ENCODE peak calls at places on chromosomes 5 and 9, in six cellular contexts. One of them, this sample, is unnamed. For H3K9me3, the result is how much of the 10 kb centered on the place peaks cover.

GRCh38 chr9:136754626-136755284 is 3.3 kb downstream of the LCN8 start:
- DNase-seq in mesenchymal stem cell: no peak
- DNase-seq in effector memory CD4-positive, alpha-beta T cell: no peak
- DNase-seq in OCI-LY7: no peak
- DNase-seq in fibroblast of lung: no peak
- DNase-seq in CD8-positive, alpha-beta T cell: no peak
- DNase-seq in this sample: no peak

GRCh38 chr5:14190194-14191164 is 47.3 kb downstream of the TRIO start:
- DNase-seq in mesenchymal stem cell: peak
- DNase-seq in OCI-LY7: no peak
- DNase-seq in fibroblast of lung: peak
- DNase-seq in effector memory CD4-positive, alpha-beta T cell: no peak
- DNase-seq in CD8-positive, alpha-beta T cell: no peak
- DNase-seq in this sample: peak

GRCh38 chr5:149406203-149406978 is 27.3 kb upstream of the IL17B start:
- DNase-seq in OCI-LY7: no peak
- DNase-seq in fibroblast of lung: peak
- DNase-seq in mesenchymal stem cell: peak
- DNase-seq in CD8-positive, alpha-beta T cell: no peak
- DNase-seq in effector memory CD4-positive, alpha-beta T cell: no peak
- DNase-seq in this sample: peak

GRCh38 chr5:53987091-53987490 is 323.3 kb downstream of the ARL15 start:
- DNase-seq in fibroblast of lung: no peak
- DNase-seq in OCI-LY7: no peak
- DNase-seq in mesenchymal stem cell: no peak
- DNase-seq in effector memory CD4-positive, alpha-beta T cell: no peak
- DNase-seq in CD8-positive, alpha-beta T cell: no peak
- DNase-seq in this sample: no peak

GRCh38 chr9:17229945-17230560 is 95.2 kb downstream of the CNTLN start:
- DNase-seq in mesenchymal stem cell: no peak
- DNase-seq in effector memory CD4-positive, alpha-beta T cell: no peak
- DNase-seq in fibroblast of lung: no peak
- DNase-seq in OCI-LY7: no peak
- DNase-seq in CD8-positive, alpha-beta T cell: no peak
- DNase-seq in this sample: no peak

GRCh38 chr9:91907387-91908292 is 42.4 kb downstream of the ROR2 start:
- DNase-seq in effector memory CD4-positive, alpha-beta T cell: no peak
- DNase-seq in OCI-LY7: no peak
- DNase-seq in mesenchymal stem cell: no peak
- DNase-seq in CD8-positive, alpha-beta T cell: no peak
- DNase-seq in fibroblast of lung: peak
- DNase-seq in this sample: no peak

GRCh38 chr9:19232117-19232829 is 1.8 kb downstream of the DENND4C start:
- DNase-seq in effector memory CD4-positive, alpha-beta T cell: no peak
- DNase-seq in CD8-positive, alpha-beta T cell: no peak
- DNase-seq in mesenchymal stem cell: peak
- DNase-seq in fibroblast of lung: no peak
- DNase-seq in OCI-LY7: peak
- DNase-seq in this sample: no peak

GRCh38 chr9:114860187-114860586 is 54.3 kb upstream of the TNFSF15 start:
- DNase-seq in CD8-positive, alpha-beta T cell: no peak
- DNase-seq in fibroblast of lung: no peak
- DNase-seq in effector memory CD4-positive, alpha-beta T cell: no peak
- DNase-seq in mesenchymal stem cell: peak
- DNase-seq in OCI-LY7: no peak
- DNase-seq in this sample: no peak

GRCh38 chr5:9052421-9052820 is 493.5 kb downstream of the SEMA5A start:
- DNase-seq in mesenchymal stem cell: no peak
- DNase-seq in fibroblast of lung: no peak
- DNase-seq in effector memory CD4-positive, alpha-beta T cell: no peak
- DNase-seq in CD8-positive, alpha-beta T cell: no peak
- DNase-seq in OCI-LY7: no peak
- DNase-seq in this sample: no peak
- H3K9me3 ChIP-seq in mesenchymal stem cell: under half
- H3K9me3 ChIP-seq in fibroblast of lung: under half
- H3K9me3 ChIP-seq in effector memory CD4-positive, alpha-beta T cell: under half
- H3K9me3 ChIP-seq in CD8-positive, alpha-beta T cell: under half
- H3K9me3 ChIP-seq in OCI-LY7: under half
- H3K9me3 ChIP-seq in this sample: under half

DNA sequence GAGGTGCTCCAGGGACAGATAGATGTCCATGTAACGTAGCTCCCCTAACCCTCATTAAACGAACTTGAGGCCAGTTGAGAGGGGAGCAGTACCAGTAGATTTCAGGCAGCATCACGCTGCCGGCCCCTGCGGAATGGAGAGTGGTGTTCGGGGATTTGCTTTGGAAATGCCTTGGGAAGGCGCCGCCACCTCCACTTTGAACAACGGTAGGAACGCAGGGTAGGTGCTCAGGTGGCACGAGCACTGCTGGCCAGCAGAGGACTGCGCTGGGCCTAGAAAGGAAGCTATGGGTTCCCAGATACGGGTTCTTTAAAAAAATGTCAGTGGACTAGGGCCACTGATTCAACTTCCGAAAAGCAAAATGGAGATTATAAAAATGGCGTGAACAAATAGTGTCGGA is 271.8 kb downstream of the FANCC start:
- DNase-seq in effector memory CD4-positive, alpha-beta T cell: no peak
- DNase-seq in CD8-positive, alpha-beta T cell: no peak
- DNase-seq in fibroblast of lung: no peak
- DNase-seq in mesenchymal stem cell: no peak
- DNase-seq in OCI-LY7: no peak
- DNase-seq in this sample: no peak
- H3K4me3 ChIP-seq in effector memory CD4-positive, alpha-beta T cell: no peak
- H3K4me3 ChIP-seq in CD8-positive, alpha-beta T cell: no peak
- H3K4me3 ChIP-seq in fibroblast of lung: no peak
- H3K4me3 ChIP-seq in mesenchymal stem cell: no peak
- H3K4me3 ChIP-seq in OCI-LY7: no peak
- H3K4me3 ChIP-seq in this sample: peak

GRCh38 chr5:141431286-141431685 is 979 bp downstream of the PCDHGA12 start:
- DNase-seq in fibroblast of lung: peak
- DNase-seq in OCI-LY7: no peak
- DNase-seq in mesenchymal stem cell: no peak
- DNase-seq in CD8-positive, alpha-beta T cell: no peak
- DNase-seq in effector memory CD4-positive, alpha-beta T cell: no peak
- DNase-seq in this sample: no peak

GRCh38 chr5:141439411-141440141 is 9.3 kb downstream of the PCDHGA12 start:
- DNase-seq in fibroblast of lung: peak
- DNase-seq in OCI-LY7: no peak
- DNase-seq in mesenchymal stem cell: no peak
- DNase-seq in effector memory CD4-positive, alpha-beta T cell: no peak
- DNase-seq in CD8-positive, alpha-beta T cell: no peak
- DNase-seq in this sample: no peak

GRCh38 chr5:141441571-141442170 is 11.4 kb downstream of the PCDHGA12 start:
- DNase-seq in effector memory CD4-positive, alpha-beta T cell: no peak
- DNase-seq in fibroblast of lung: no peak
- DNase-seq in mesenchymal stem cell: no peak
- DNase-seq in OCI-LY7: no peak
- DNase-seq in CD8-positive, alpha-beta T cell: no peak
- DNase-seq in this sample: no peak

GRCh38 chr5:141434006-141434405 is 3.7 kb downstream of the PCDHGA12 start:
- DNase-seq in effector memory CD4-positive, alpha-beta T cell: no peak
- DNase-seq in mesenchymal stem cell: no peak
- DNase-seq in fibroblast of lung: peak
- DNase-seq in CD8-positive, alpha-beta T cell: no peak
- DNase-seq in OCI-LY7: no peak
- DNase-seq in this sample: no peak

GRCh38 chr5:141437208-141437607 is 6.9 kb downstream of the PCDHGA12 start:
- DNase-seq in OCI-LY7: no peak
- DNase-seq in fibroblast of lung: peak
- DNase-seq in CD8-positive, alpha-beta T cell: no peak
- DNase-seq in mesenchymal stem cell: no peak
- DNase-seq in effector memory CD4-positive, alpha-beta T cell: no peak
- DNase-seq in this sample: no peak
- H3K9me3 ChIP-seq in OCI-LY7: under half
- H3K9me3 ChIP-seq in fibroblast of lung: under half
- H3K9me3 ChIP-seq in CD8-positive, alpha-beta T cell: under half
- H3K9me3 ChIP-seq in mesenchymal stem cell: under half
- H3K9me3 ChIP-seq in effector memory CD4-positive, alpha-beta T cell: under half
- H3K9me3 ChIP-seq in this sample: under half

GRCh38 chr5:50966986-50967385 is 300.5 kb downstream of the PARP8 start:
- DNase-seq in CD8-positive, alpha-beta T cell: no peak
- DNase-seq in mesenchymal stem cell: peak
- DNase-seq in effector memory CD4-positive, alpha-beta T cell: no peak
- DNase-seq in fibroblast of lung: no peak
- DNase-seq in OCI-LY7: no peak
- DNase-seq in this sample: no peak
- H3K4me3 ChIP-seq in CD8-positive, alpha-beta T cell: no peak
- H3K4me3 ChIP-seq in mesenchymal stem cell: no peak
- H3K4me3 ChIP-seq in effector memory CD4-positive, alpha-beta T cell: peak
- H3K4me3 ChIP-seq in fibroblast of lung: no peak
- H3K4me3 ChIP-seq in OCI-LY7: no peak
- H3K4me3 ChIP-seq in this sample: peak

GRCh38 chr5:18088020-18088579 is 453.8 kb downstream of the TAF11L14 start:
- DNase-seq in OCI-LY7: no peak
- DNase-seq in mesenchymal stem cell: no peak
- DNase-seq in CD8-positive, alpha-beta T cell: no peak
- DNase-seq in effector memory CD4-positive, alpha-beta T cell: no peak
- DNase-seq in fibroblast of lung: no peak
- DNase-seq in this sample: no peak
- H3K9me3 ChIP-seq in OCI-LY7: under half
- H3K9me3 ChIP-seq in mesenchymal stem cell: under half
- H3K9me3 ChIP-seq in CD8-positive, alpha-beta T cell: under half
- H3K9me3 ChIP-seq in effector memory CD4-positive, alpha-beta T cell: under half
- H3K9me3 ChIP-seq in fibroblast of lung: under half
- H3K9me3 ChIP-seq in this sample: under half

GRCh38 chr5:73297430-73297829 is 124.4 kb downstream of the TMEM174 start:
- DNase-seq in effector memory CD4-positive, alpha-beta T cell: no peak
- DNase-seq in OCI-LY7: no peak
- DNase-seq in CD8-positive, alpha-beta T cell: no peak
- DNase-seq in mesenchymal stem cell: no peak
- DNase-seq in fibroblast of lung: no peak
- DNase-seq in this sample: no peak

GRCh38 chr5:73300520-73301207 is 127.7 kb downstream of the TMEM174 start:
- DNase-seq in effector memory CD4-positive, alpha-beta T cell: no peak
- DNase-seq in fibroblast of lung: peak
- DNase-seq in CD8-positive, alpha-beta T cell: no peak
- DNase-seq in mesenchymal stem cell: peak
- DNase-seq in OCI-LY7: no peak
- DNase-seq in this sample: no peak

GRCh38 chr5:73299665-73300435 is 126.9 kb downstream of the TMEM174 start:
- DNase-seq in mesenchymal stem cell: no peak
- DNase-seq in OCI-LY7: no peak
- DNase-seq in CD8-positive, alpha-beta T cell: no peak
- DNase-seq in fibroblast of lung: no peak
- DNase-seq in effector memory CD4-positive, alpha-beta T cell: no peak
- DNase-seq in this sample: no peak

GRCh38 chr5:73298251-73299016 is 125.4 kb downstream of the TMEM174 start:
- DNase-seq in mesenchymal stem cell: peak
- DNase-seq in OCI-LY7: no peak
- DNase-seq in CD8-positive, alpha-beta T cell: no peak
- DNase-seq in effector memory CD4-positive, alpha-beta T cell: no peak
- DNase-seq in fibroblast of lung: no peak
- DNase-seq in this sample: no peak

DNA sequence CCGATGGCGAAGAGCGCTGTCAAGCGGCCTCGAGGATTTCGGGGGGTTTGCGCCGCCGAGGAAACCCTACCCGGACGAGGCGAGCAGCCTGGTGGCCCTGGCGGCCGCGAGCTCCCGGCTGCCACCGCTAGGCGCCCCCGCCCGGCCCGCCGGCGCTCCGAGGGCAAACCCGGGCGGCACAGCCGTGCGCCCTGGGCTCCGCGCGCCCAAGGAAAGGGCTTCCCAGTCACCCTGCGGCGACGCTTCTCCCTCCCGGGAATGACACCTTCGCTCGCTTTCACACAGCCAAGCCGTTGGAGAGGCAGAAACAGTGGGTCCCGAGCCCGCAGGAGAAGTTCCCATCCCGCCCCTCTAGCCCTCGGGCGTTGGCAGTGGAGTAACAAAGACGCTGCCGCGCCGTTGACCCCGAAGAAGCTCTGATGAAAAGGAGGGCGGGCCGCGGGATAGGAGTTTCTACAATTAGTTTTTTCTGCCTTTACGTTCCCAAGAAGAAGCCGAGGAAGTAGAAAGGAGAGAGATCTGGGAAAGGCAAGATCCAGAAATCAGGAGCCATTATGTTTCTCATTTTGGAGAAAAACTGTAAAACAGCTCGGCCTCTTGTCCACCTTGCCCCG is 126.1 kb downstream of the TMEM174 start:
- DNase-seq in fibroblast of lung: no peak
- DNase-seq in effector memory CD4-positive, alpha-beta T cell: no peak
- DNase-seq in mesenchymal stem cell: peak
- DNase-seq in OCI-LY7: no peak
- DNase-seq in CD8-positive, alpha-beta T cell: no peak
- DNase-seq in this sample: no peak
- H3K4me3 ChIP-seq in fibroblast of lung: no peak
- H3K4me3 ChIP-seq in effector memory CD4-positive, alpha-beta T cell: no peak
- H3K4me3 ChIP-seq in mesenchymal stem cell: no peak
- H3K4me3 ChIP-seq in OCI-LY7: no peak
- H3K4me3 ChIP-seq in CD8-positive, alpha-beta T cell: no peak
- H3K4me3 ChIP-seq in this sample: peak

This sample was measured in aorta.